ENCODE peak calls at places on chromosomes 3 and 15, in five cellular contexts. V is HuH-7; B is EL; Y is stimulated activated CD4-positive, alpha-beta T cell treated with anti-CD3 and anti-CD28 coated beads, Interleukin-1b, Interleukin-23, amount 100 ng/mL, for 24 hours; L is HS-27A. P is an unnamed sample.

GRCh38 chr15:78049691-78050440 is 27.6 kb downstream of the TBC1D2B start:
- DNase-seq in V (no peak), B (peak; percentile 97), Y (no peak), L (peak; percentile 95), P (peak; percentile 76)

GRCh38 chr3:16177962-16178627 is 3.6 kb downstream of the GALNT15 start:
- DNase-seq in V (peak; percentile 93), B (peak; percentile 82), Y (peak; percentile 54), L (no peak), P (no peak)

GRCh38 chr3:35393916-35394315 is 245.4 kb upstream of the ARPP21 start:
- DNase-seq in V (no peak), B (no peak), Y (no peak), L (no peak), P (no peak)

GRCh38 chr3:194134757-194135515 is 1.0 kb upstream of the HES1 start:
- DNase-seq in V (peak; percentile 87), B (peak; percentile 95), Y (peak; percentile 58), L (no peak), P (no peak)

GRCh38 chr15:58546635-58547627 is 115.1 kb downstream of the LIPC start:
- DNase-seq in V (no peak), B (peak; percentile 97), Y (no peak), L (peak; percentile 100), P (peak; percentile 93)

GRCh38 chr3:149122716-149123578 is 6.5 kb upstream of the HPS3 start:
- DNase-seq in V (no peak), B (peak; percentile 14), Y (no peak), L (no peak), P (no peak)

GRCh38 chr15:99932676-99933402 is 199.6 kb upstream of the LYSMD4 start:
- DNase-seq in V (no peak), B (no peak), Y (no peak), L (no peak), P (no peak)

GRCh38 chr15:83030021-83030420 is 18.6 kb upstream of the C15orf40 start:
- DNase-seq in V (no peak), B (peak; percentile 78), Y (no peak), L (peak; percentile 38), P (no peak)

GRCh38 chr15:29140475-29141172 is 129.0 kb downstream of the NSMCE3 start:
- DNase-seq in V (no peak), B (no peak), Y (no peak), L (no peak), P (no peak)

GRCh38 chr3:175193815-175194518 is 334.8 kb downstream of the NAALADL2 start:
- DNase-seq in V (no peak), B (peak; percentile 51), Y (no peak), L (no peak), P (peak; percentile 16)

GRCh38 chr3:157088506-157089454 is 71.2 kb downstream of the CCNL1 start:
- DNase-seq in V (peak; percentile 86), B (peak; percentile 91), Y (peak; percentile 83), L (peak; percentile 86), P (peak; percentile 84)

GRCh38 chr3:151817473-151817872 is 3.6 kb downstream of the AADAC start:
- DNase-seq in V (no peak), B (no peak), Y (no peak), L (no peak), P (no peak)

GRCh38 chr15:41010335-41010734 is 57.1 kb downstream of the CHAC1 start:
- DNase-seq in V (no peak), B (no peak), Y (no peak), L (no peak), P (no peak)

GRCh38 chr3:48157950-48158376 is 30.3 kb downstream of the CDC25A start:
- DNase-seq in V (peak; percentile 80), B (peak; percentile 59), Y (peak; percentile 24), L (no peak), P (no peak)

GRCh38 chr3:2036096-2036495 is 62.6 kb upstream of the CNTN4 start:
- DNase-seq in V (no peak), B (no peak), Y (no peak), L (no peak), P (no peak)

GRCh38 chr15:46894644-46895043 is 822.7 kb upstream of the SEMA6D start:
- DNase-seq in V (no peak), B (no peak), Y (no peak), L (no peak), P (no peak)

P was measured in HS-5.